ENCODE peak calls at places on chromosomes 16 and 17, in seven cellular contexts. O is IMR-90, H is H9, R is trophoblast cell, N is H1, U is neuronal stem cell, S is mesendoderm. V is an unnamed sample.

GRCh38 chr16:81263470-81264200 is 25.1 kb downstream of the BCO1 start:
- DNase-seq in O (peak; percentile 45), H (no peak), U (no peak), N (no peak), R (no peak), S (peak; percentile 25), V (no peak)

GRCh38 chr17:5355416-5356129 is 63.9 kb downstream of the NUP88 start:
- DNase-seq in H (no peak), N (no peak), O (no peak), S (no peak), U (no peak), R (no peak), V (no peak)

GRCh38 chr17:63701477-63702222 is 1.7 kb upstream of the LIMD2 start:
- DNase-seq in H (no peak), N (no peak), S (no peak), R (no peak), U (no peak), O (no peak), V (no peak)

GRCh38 chr17:36931697-36932382 is 5.4 kb upstream of the LHX1 start:
- DNase-seq in U (no peak), S (no peak), N (no peak), H (peak; percentile 35), O (no peak), R (no peak), V (no peak)

GRCh38 chr16:14284930-14285541 is 213.9 kb downstream of the MRTFB start:
- DNase-seq in O (no peak), R (peak; percentile 76), N (no peak), S (peak; percentile 82), U (no peak), H (peak; percentile 72), V (peak; percentile 79)

GRCh38 chr16:85891033-85891775 is 7.8 kb upstream of the IRF8 start:
- DNase-seq in O (peak; percentile 19), N (no peak), U (no peak), S (peak; percentile 74), H (no peak), R (peak; percentile 95), V (no peak)

GRCh38 chr17:7004398-7005253 is 7.8 kb upstream of the RNASEK start:
- DNase-seq in R (peak; percentile 53), O (peak; percentile 54), H (no peak), U (no peak), N (no peak), S (peak; percentile 82), V (peak; percentile 73)

GRCh38 chr16:22743401-22743800 is 70.6 kb upstream of the HS3ST2 start:
- DNase-seq in S (no peak), R (no peak), N (no peak), O (no peak), U (no peak), H (no peak), V (no peak)

GRCh38 chr17:47730681-47731080 is 2.4 kb upstream of the TBX21 start:
- DNase-seq in H (peak; percentile 17), O (no peak), N (no peak), R (no peak), U (no peak), S (no peak), V (no peak)

GRCh38 chr16:67391424-67392300 is 1.6 kb downstream of the TPPP3 start:
- DNase-seq in H (no peak), R (no peak), O (no peak), U (no peak), N (no peak), S (peak; percentile 33), V (peak; percentile 18)

GRCh38 chr17:62967111-62967449 is 1.0 kb downstream of the TANC2 start:
- DNase-seq in O (no peak), N (no peak), U (no peak), H (no peak), R (no peak), S (no peak), V (no peak)

GRCh38 chr17:32495347-32496253 is 8.8 kb downstream of the CDK5R1 start:
- DNase-seq in N (no peak), H (no peak), S (no peak), R (no peak), U (no peak), O (peak; percentile 30), V (no peak)

GRCh38 chr17:66809408-66809807 is 25.5 kb upstream of the CACNG5 start:
- DNase-seq in O (no peak), H (no peak), S (no peak), U (no peak), N (no peak), R (no peak), V (no peak)

GRCh38 chr16:8901318-8901861 is 19.2 kb downstream of the LITAFD start:
- DNase-seq in N (no peak), S (no peak), H (no peak), R (no peak), O (no peak), U (no peak), V (no peak)

DNA sequence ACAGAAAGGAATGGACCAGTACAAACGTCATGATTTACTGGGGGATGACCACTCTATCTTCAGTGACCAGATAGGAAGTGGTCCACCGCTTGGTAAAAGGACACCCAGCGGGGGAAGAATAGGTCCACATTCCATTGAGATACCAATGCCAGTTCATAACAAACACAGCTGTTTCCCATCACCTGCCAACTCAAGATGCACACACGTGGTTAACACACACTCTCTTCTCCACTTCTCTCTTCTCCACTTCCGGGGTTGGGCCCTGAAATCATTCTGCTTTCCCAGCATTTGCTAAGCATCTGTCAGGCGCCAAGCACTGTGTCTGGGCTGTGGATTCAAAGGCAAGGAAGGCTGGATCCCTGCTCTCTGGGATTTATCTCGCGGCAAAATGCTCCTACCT is 175.5 kb downstream of the SLC39A11 start:
- DNase-seq in R (no peak), N (no peak), O (peak; percentile 42), U (no peak), H (no peak), S (no peak), V (no peak)
- H3K23ac ChIP-seq in R (no peak overlapping the region), N (no peak overlapping the region), O (no peak overlapping the region), U (no peak overlapping the region), H (no peak overlapping the region), S (no peak overlapping the region), V (no peak overlapping the region)

GRCh38 chr16:3717235-3718018 is at the start of gene TRAP1:
- DNase-seq in U (peak; percentile 76), O (peak; percentile 75), R (peak; percentile 86), S (peak; percentile 66), H (peak; percentile 71), N (no peak), V (peak; percentile 80)

GRCh38 chr16:3713587-3714242 is 3.6 kb downstream of the TRAP1 start:
- DNase-seq in U (no peak), R (no peak), N (no peak), O (no peak), S (no peak), H (no peak), V (no peak)

GRCh38 chr16:3716831-3717234 is 491 bp downstream of the TRAP1 start:
- DNase-seq in S (peak; percentile 29), R (no peak), N (no peak), H (no peak), O (no peak), U (peak; percentile 29), V (peak; percentile 40)

GRCh38 chr16:3715430-3715829 is 1.9 kb downstream of the TRAP1 start:
- DNase-seq in R (no peak), S (no peak), N (no peak), H (no peak), O (no peak), U (no peak), V (no peak)

DNA sequence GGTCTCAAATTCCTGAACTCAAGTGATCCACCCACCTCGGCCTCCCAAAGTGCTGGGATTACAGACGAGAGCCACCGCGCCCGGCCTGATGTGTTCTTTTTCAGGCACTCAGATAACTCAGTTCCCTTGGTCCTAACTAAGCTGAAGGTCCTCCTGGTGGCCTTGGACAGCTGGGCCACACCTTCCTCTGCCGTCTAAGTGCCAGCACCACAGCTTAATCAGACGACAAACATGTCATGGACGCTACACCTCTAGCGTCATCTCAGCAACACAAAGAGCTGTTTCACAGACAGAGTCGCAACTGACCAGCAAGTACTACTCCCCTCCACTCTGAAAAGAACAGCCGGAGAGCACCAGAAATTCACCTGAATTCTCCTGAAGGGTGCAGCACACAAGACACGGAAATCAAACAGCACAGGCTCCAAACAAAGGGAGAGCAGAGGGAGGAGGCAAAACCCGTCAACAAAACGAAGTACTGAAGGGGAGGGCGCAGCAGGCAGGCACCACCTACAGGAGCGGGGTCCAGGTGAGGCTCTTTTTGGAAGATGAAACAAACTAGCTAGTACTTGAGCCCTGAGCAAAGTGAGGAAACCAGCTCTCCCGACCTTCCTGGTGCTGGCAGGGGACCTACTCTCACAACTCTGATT is 4.4 kb downstream of the TRAP1 start:
- DNase-seq in U (no peak), R (no peak), S (peak; percentile 36), O (no peak), N (no peak), H (no peak), V (no peak)
- H3K27ac ChIP-seq in U (no peak overlapping the region), R (no peak overlapping the region), S (no peak overlapping the region), O (no peak overlapping the region), N (peak overlapping the region; percentile 16), H (no peak overlapping the region), V (no peak overlapping the region)

GRCh38 chr17:79211061-79211770 is 136.6 kb downstream of the ENGASE start:
- DNase-seq in O (no peak), N (no peak), R (no peak), U (no peak), S (no peak), H (no peak), V (no peak)
- H4K8ac ChIP-seq in O (no peak overlapping the region), N (no peak overlapping the region), R (no peak overlapping the region), U (no peak overlapping the region), S (no peak overlapping the region), H (no peak overlapping the region), V (no peak overlapping the region)

DNA sequence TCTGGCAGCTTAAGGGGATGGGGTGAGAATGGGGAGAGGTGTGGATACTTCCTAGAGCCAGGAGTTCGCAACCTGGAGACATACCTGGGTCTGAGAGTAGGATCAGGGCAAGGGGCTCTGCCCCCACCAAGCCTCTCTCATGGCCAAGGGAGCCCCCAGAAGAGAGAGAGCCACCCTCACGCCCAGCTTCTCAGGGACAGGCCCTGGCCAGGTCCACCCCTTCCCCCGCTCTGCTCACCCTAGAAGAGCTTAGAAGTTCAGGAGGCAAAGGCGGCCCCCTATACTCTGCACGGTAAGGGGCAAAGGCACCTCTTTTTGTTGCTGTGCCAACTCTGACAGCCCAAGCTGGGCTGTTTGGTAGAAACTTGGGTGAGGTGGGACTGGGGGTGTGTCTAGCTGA is 69.3 kb upstream of the TMEM97 start:
- DNase-seq in R (no peak), S (no peak), H (no peak), N (no peak), U (no peak), O (no peak), V (no peak)
- H3K23ac ChIP-seq in R (no peak overlapping the region), S (no peak overlapping the region), H (no peak overlapping the region), N (no peak overlapping the region), U (no peak overlapping the region), O (no peak overlapping the region), V (no peak overlapping the region)

DNA sequence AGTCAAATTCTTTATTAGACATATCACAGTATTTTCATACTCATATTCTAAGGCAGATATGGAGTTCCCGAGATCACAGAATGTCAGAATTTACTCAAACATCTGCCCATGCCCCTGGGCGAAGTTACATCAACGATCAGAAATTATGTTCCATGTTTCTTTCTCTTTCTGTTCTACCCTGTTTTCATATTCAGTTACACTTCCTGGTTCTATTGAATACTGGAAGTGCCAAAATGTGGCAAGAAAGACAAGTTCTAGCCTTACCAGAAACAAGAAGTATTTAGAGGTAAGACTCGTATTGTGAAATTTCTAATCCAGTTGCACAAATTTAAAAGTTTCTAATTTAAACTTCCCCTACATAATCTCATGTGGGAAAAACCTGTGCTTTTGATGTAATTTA is 36.1 kb downstream of the KCNJ2 start:
- DNase-seq in O (no peak), H (no peak), R (peak; percentile 84), S (no peak), U (no peak), N (no peak), V (no peak)
- H3K27ac ChIP-seq in O (no peak overlapping the region), H (no peak overlapping the region), R (no peak overlapping the region), S (no peak overlapping the region), U (no peak overlapping the region), N (no peak overlapping the region), V (no peak overlapping the region)

GRCh38 chr16:35450648-35451047 is 1991.2 kb downstream of the TP53TG3F start:
- DNase-seq in S (no peak), R (no peak), N (no peak), H (no peak), U (no peak), O (no peak), V (no peak)
- H4K8ac ChIP-seq in S (no peak overlapping the region), R (no peak overlapping the region), N (no peak overlapping the region), H (no peak overlapping the region), U (no peak overlapping the region), O (no peak overlapping the region), V (no peak overlapping the region)